ENCODE peak calls at places on chromosomes 2 and 18, in four cellular contexts. One of them, this sample, is unnamed.

GRCh38 chr18:77098033-77098432 is 34.5 kb downstream of the MBP start:
- DNase-seq in hepatocyte: no peak
- DNase-seq in MM.1S: no peak
- DNase-seq in HepG2: no peak
- DNase-seq in this sample: no peak

GRCh38 chr2:123085479-123085878 is 939.6 kb upstream of the CNTNAP5 start:
- DNase-seq in HepG2: no peak
- DNase-seq in MM.1S: no peak
- DNase-seq in hepatocyte: no peak
- DNase-seq in this sample: no peak

GRCh38 chr18:11125372-11126315 is 23.7 kb downstream of the PIEZO2 start:
- DNase-seq in MM.1S: no peak
- DNase-seq in HepG2: no peak
- DNase-seq in hepatocyte: no peak
- DNase-seq in this sample: no peak

GRCh38 chr2:237128026-237128703 is 42.5 kb downstream of the COPS8 start:
- DNase-seq in HepG2: peak
- DNase-seq in hepatocyte: peak
- DNase-seq in MM.1S: no peak
- DNase-seq in this sample: peak

GRCh38 chr18:8052237-8052701 is 485.2 kb downstream of the PTPRM start:
- DNase-seq in MM.1S: peak
- DNase-seq in HepG2: peak
- DNase-seq in hepatocyte: no peak
- DNase-seq in this sample: no peak

GRCh38 chr2:96117701-96118588 is 1.6 kb upstream of the ADRA2B start:
- DNase-seq in MM.1S: peak
- DNase-seq in HepG2: no peak
- DNase-seq in hepatocyte: peak
- DNase-seq in this sample: peak

GRCh38 chr2:44802409-44803099 is 138.9 kb upstream of the SIX3 start:
- DNase-seq in hepatocyte: no peak
- DNase-seq in MM.1S: no peak
- DNase-seq in HepG2: no peak
- DNase-seq in this sample: peak

GRCh38 chr18:59029663-59030421 is 109.8 kb upstream of the SEC11C start:
- DNase-seq in hepatocyte: no peak
- DNase-seq in HepG2: no peak
- DNase-seq in MM.1S: no peak
- DNase-seq in this sample: peak

GRCh38 chr2:73175663-73176204 is 26.6 kb upstream of the NOTO start:
- DNase-seq in HepG2: peak
- DNase-seq in hepatocyte: peak
- DNase-seq in MM.1S: peak
- DNase-seq in this sample: peak

GRCh38 chr18:28189400-28190239 is 12.7 kb upstream of the CDH2 start:
- DNase-seq in HepG2: peak
- DNase-seq in hepatocyte: peak
- DNase-seq in MM.1S: peak
- DNase-seq in this sample: peak

GRCh38 chr18:51350081-51350480 is 152.6 kb upstream of the MEX3C start:
- DNase-seq in hepatocyte: no peak
- DNase-seq in HepG2: no peak
- DNase-seq in MM.1S: no peak
- DNase-seq in this sample: no peak

GRCh38 chr2:173521450-173522192 is 166.9 kb downstream of the CDCA7 start:
- DNase-seq in HepG2: no peak
- DNase-seq in MM.1S: no peak
- DNase-seq in hepatocyte: no peak
- DNase-seq in this sample: no peak

GRCh38 chr2:102065675-102066252 is 74.0 kb downstream of the IL1R2 start:
- DNase-seq in HepG2: peak
- DNase-seq in hepatocyte: peak
- DNase-seq in MM.1S: no peak
- DNase-seq in this sample: no peak

GRCh38 chr18:35267161-35267651 is 22.8 kb downstream of the ZSCAN30 start:
- DNase-seq in MM.1S: no peak
- DNase-seq in hepatocyte: no peak
- DNase-seq in HepG2: no peak
- DNase-seq in this sample: peak

GRCh38 chr2:9799011-9799596 is 44.2 kb upstream of the TAF1B start:
- DNase-seq in hepatocyte: no peak
- DNase-seq in HepG2: peak
- DNase-seq in MM.1S: no peak
- DNase-seq in this sample: no peak

GRCh38 chr2:174546519-174547506 is 50.8 kb downstream of the WIPF1 start:
- DNase-seq in hepatocyte: peak
- DNase-seq in HepG2: peak
- DNase-seq in MM.1S: peak
- DNase-seq in this sample: peak

GRCh38 chr2:151114934-151115333 is 146.7 kb downstream of the RBM43 start:
- DNase-seq in HepG2: no peak
- DNase-seq in hepatocyte: no peak
- DNase-seq in MM.1S: no peak
- DNase-seq in this sample: no peak

GRCh38 chr18:5410582-5410981 is 115.1 kb upstream of the ZBTB14 start:
- DNase-seq in HepG2: no peak
- DNase-seq in MM.1S: no peak
- DNase-seq in hepatocyte: no peak
- DNase-seq in this sample: no peak

GRCh38 chr2:203476881-203477280 is 58.2 kb downstream of the RAPH1 start:
- DNase-seq in MM.1S: no peak
- DNase-seq in hepatocyte: no peak
- DNase-seq in HepG2: no peak
- DNase-seq in this sample: no peak

GRCh38 chr2:231382116-231382515 is 13.4 kb upstream of the B3GNT7 start:
- DNase-seq in MM.1S: no peak
- DNase-seq in HepG2: no peak
- DNase-seq in hepatocyte: no peak
- DNase-seq in this sample: no peak

GRCh38 chr2:181138816-181139215 is 158.4 kb downstream of the UBE2E3 start:
- DNase-seq in MM.1S: no peak
- DNase-seq in HepG2: no peak
- DNase-seq in hepatocyte: no peak
- DNase-seq in this sample: no peak

GRCh38 chr18:35478520-35479435 is 19.0 kb downstream of the INO80C start:
- DNase-seq in MM.1S: no peak
- DNase-seq in HepG2: peak
- DNase-seq in hepatocyte: peak
- DNase-seq in this sample: no peak

GRCh38 chr2:112737544-112738232 is 16.9 kb downstream of the NT5DC4 start:
- DNase-seq in MM.1S: no peak
- DNase-seq in hepatocyte: no peak
- DNase-seq in HepG2: no peak
- DNase-seq in this sample: no peak

GRCh38 chr18:58168221-58168620 is 124.2 kb downstream of the NEDD4L start:
- DNase-seq in MM.1S: no peak
- DNase-seq in hepatocyte: no peak
- DNase-seq in HepG2: no peak
- DNase-seq in this sample: no peak

GRCh38 chr2:196971574-196972279 is 45.2 kb upstream of the PGAP1 start:
- DNase-seq in HepG2: no peak
- DNase-seq in hepatocyte: no peak
- DNase-seq in MM.1S: no peak
- DNase-seq in this sample: peak

GRCh38 chr2:210261996-210262510 is 36.8 kb upstream of the ACADL start:
- DNase-seq in MM.1S: no peak
- DNase-seq in hepatocyte: no peak
- DNase-seq in HepG2: no peak
- DNase-seq in this sample: no peak

GRCh38 chr18:31684279-31685096 is at the start of gene B4GALT6:
- DNase-seq in MM.1S: peak
- DNase-seq in HepG2: no peak
- DNase-seq in hepatocyte: peak
- DNase-seq in this sample: peak

GRCh38 chr2:85323351-85323987 is 4.3 kb downstream of the TGOLN2 start:
- DNase-seq in HepG2: no peak
- DNase-seq in MM.1S: no peak
- DNase-seq in hepatocyte: no peak
- DNase-seq in this sample: no peak
- H3K4me2 ChIP-seq in HepG2: peak
- H3K4me2 ChIP-seq in MM.1S: no peak
- H3K4me2 ChIP-seq in hepatocyte: peak
- H3K4me2 ChIP-seq in this sample: no peak

DNA sequence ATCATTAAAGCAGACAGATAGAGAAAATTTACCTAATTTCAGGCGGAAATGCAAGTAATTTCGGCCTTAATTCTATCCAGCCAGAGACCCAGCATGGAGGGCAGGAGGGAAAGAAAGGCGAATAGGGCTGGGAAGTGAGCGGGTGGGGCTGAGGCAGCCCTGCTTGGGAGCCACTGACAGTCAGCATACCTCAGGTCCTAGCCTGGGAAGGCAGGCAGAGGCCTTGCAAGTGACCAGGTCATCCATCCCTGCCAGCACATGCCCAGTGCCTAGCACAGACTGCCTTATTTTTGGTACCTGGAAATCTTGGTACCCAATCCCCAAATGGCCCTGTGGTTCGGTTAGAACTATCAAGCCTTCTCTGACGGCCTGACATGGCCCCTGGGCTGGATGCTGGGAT is 1.5 kb downstream of the GDF7 start:
- DNase-seq in hepatocyte: no peak
- DNase-seq in HepG2: no peak
- DNase-seq in MM.1S: no peak
- DNase-seq in this sample: no peak
- TF ChIP-seq EZH2 in hepatocyte: no peak
- TF ChIP-seq EZH2 in HepG2: no peak
- TF ChIP-seq EZH2 in MM.1S: no peak
- TF ChIP-seq EZH2 in this sample: no peak

GRCh38 chr2:47493317-47493716 is 90.4 kb downstream of the MSH2 start:
- DNase-seq in HepG2: no peak
- DNase-seq in hepatocyte: no peak
- DNase-seq in MM.1S: no peak
- DNase-seq in this sample: no peak
- TF ChIP-seq CTCF in HepG2: no peak
- TF ChIP-seq CTCF in hepatocyte: no peak
- TF ChIP-seq CTCF in MM.1S: no peak
- TF ChIP-seq CTCF in this sample: no peak

DNA sequence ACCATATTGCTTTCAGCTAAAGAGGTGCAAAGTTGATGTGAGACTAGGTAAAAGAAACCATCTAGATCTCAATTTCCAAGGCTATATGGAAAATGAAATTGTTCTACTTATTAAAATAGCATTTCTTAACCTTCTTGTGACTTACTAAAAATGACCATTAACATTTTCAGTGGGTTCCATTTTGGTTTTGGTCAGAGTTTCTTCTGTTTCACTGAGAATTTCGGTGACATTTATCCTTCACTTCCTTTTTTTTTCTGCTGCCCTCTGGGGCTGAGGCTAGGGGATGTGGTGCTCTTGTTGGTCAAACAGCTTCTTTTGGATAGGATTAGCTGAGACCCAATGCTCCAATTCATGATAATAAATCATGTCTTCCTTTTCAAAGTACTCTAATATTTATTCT is 44.3 kb upstream of the REL start:
- DNase-seq in HepG2: no peak
- DNase-seq in hepatocyte: no peak
- DNase-seq in MM.1S: peak
- DNase-seq in this sample: no peak
- H3K4me2 ChIP-seq in HepG2: no peak
- H3K4me2 ChIP-seq in hepatocyte: no peak
- H3K4me2 ChIP-seq in MM.1S: peak
- H3K4me2 ChIP-seq in this sample: no peak

GRCh38 chr2:156326488-156326887 is 6.0 kb downstream of the NR4A2 start:
- DNase-seq in MM.1S: no peak
- DNase-seq in HepG2: no peak
- DNase-seq in hepatocyte: no peak
- DNase-seq in this sample: no peak
- TF ChIP-seq EZH2 in MM.1S: no peak
- TF ChIP-seq EZH2 in HepG2: no peak
- TF ChIP-seq EZH2 in hepatocyte: no peak
- TF ChIP-seq EZH2 in this sample: no peak

GRCh38 chr2:222677981-222678380 is 6.5 kb downstream of the MOGAT1 start:
- DNase-seq in HepG2: no peak
- DNase-seq in MM.1S: no peak
- DNase-seq in hepatocyte: no peak
- DNase-seq in this sample: no peak
- TF ChIP-seq CTCF in HepG2: no peak
- TF ChIP-seq CTCF in MM.1S: no peak
- TF ChIP-seq CTCF in hepatocyte: no peak
- TF ChIP-seq CTCF in this sample: peak

GRCh38 chr2:54482725-54483124 is 26.6 kb downstream of the SPTBN1 start:
- DNase-seq in HepG2: peak
- DNase-seq in MM.1S: no peak
- DNase-seq in hepatocyte: no peak
- DNase-seq in this sample: peak
- H3K4me2 ChIP-seq in HepG2: peak
- H3K4me2 ChIP-seq in MM.1S: no peak
- H3K4me2 ChIP-seq in hepatocyte: peak
- H3K4me2 ChIP-seq in this sample: no peak

GRCh38 chr2:7572460-7572859 is 655.2 kb downstream of the RNF144A start:
- DNase-seq in HepG2: no peak
- DNase-seq in hepatocyte: no peak
- DNase-seq in MM.1S: no peak
- DNase-seq in this sample: peak

GRCh38 chr2:7573166-7573845 is 656.1 kb downstream of the RNF144A start:
- DNase-seq in HepG2: no peak
- DNase-seq in MM.1S: no peak
- DNase-seq in hepatocyte: no peak
- DNase-seq in this sample: peak

GRCh38 chr2:7574385-7574784 is 657.2 kb downstream of the RNF144A start:
- DNase-seq in MM.1S: no peak
- DNase-seq in HepG2: no peak
- DNase-seq in hepatocyte: no peak
- DNase-seq in this sample: no peak

GRCh38 chr2:7577769-7578168 is 660.6 kb downstream of the RNF144A start:
- DNase-seq in HepG2: no peak
- DNase-seq in hepatocyte: no peak
- DNase-seq in MM.1S: no peak
- DNase-seq in this sample: no peak
- TF ChIP-seq EZH2 in HepG2: no peak
- TF ChIP-seq EZH2 in hepatocyte: no peak
- TF ChIP-seq EZH2 in MM.1S: no peak
- TF ChIP-seq EZH2 in this sample: no peak

This sample was measured in neural progenitor cell.